ENCODE peak calls at places on chromosomes 11 and 22, in five cellular contexts. R, K, N, O and W are unnamed samples.

GRCh38 chr11:45815747-45816146 is 10.8 kb downstream of the SLC35C1 start:
- DNase-seq in N (peak; percentile 67), O (no peak), R (no peak), K (no peak), W (no peak)

GRCh38 chr11:16186680-16187079 is 169.7 kb downstream of the SOX6 start:
- DNase-seq in O (no peak), N (no peak), R (no peak), K (no peak), W (peak; percentile 15)

GRCh38 chr22:30005213-30005857 is 74.9 kb upstream of the HORMAD2 start:
- DNase-seq in R (peak; percentile 69), K (peak; percentile 85), N (peak; percentile 92), O (peak; percentile 78), W (peak; percentile 82)

GRCh38 chr11:125871391-125872137 is 15.9 kb upstream of the HYLS1 start:
- DNase-seq in O (peak; percentile 69), N (peak; percentile 88), K (no peak), R (no peak), W (no peak)

GRCh38 chr11:115085461-115086220 is 407.3 kb downstream of the NXPE2 start:
- DNase-seq in K (no peak), O (no peak), R (peak; percentile 17), N (no peak), W (no peak)

GRCh38 chr22:23500508-23501208 is 79.4 kb downstream of the IGLL1 start:
- DNase-seq in O (no peak), R (no peak), K (no peak), N (no peak), W (no peak)

GRCh38 chr11:75615709-75616108 is 53.1 kb downstream of the MAP6 start:
- DNase-seq in O (no peak), N (no peak), K (no peak), R (no peak), W (no peak)

GRCh38 chr11:133403900-133404299 is 128.4 kb downstream of the OPCML start:
- DNase-seq in O (peak; percentile 54), R (no peak), K (no peak), N (peak; percentile 77), W (no peak)

GRCh38 chr11:118055966-118056365 is 20.9 kb upstream of the TMPRSS4 start:
- DNase-seq in N (peak; percentile 19), K (no peak), R (no peak), O (peak; percentile 6), W (peak; percentile 3)

GRCh38 chr22:24894220-24894975 is 52.1 kb downstream of the LHFPL7 start:
- DNase-seq in K (peak; percentile 87), R (peak; percentile 76), O (peak; percentile 63), N (peak; percentile 56), W (peak; percentile 87)

GRCh38 chr22:20271114-20271994 is 3.2 kb upstream of the RTN4R start:
- DNase-seq in O (no peak), R (no peak), N (no peak), K (no peak), W (no peak)

GRCh38 chr22:38165929-38166593 is 15.6 kb downstream of the PLA2G6 start:
- DNase-seq in K (no peak), O (no peak), R (no peak), N (no peak), W (no peak)

GRCh38 chr11:8731647-8732188 is 49.1 kb downstream of the RPL27A start:
- DNase-seq in K (no peak), O (no peak), N (no peak), R (no peak), W (no peak)

GRCh38 chr11:123209591-123209990 is 14.5 kb upstream of the CLMP start:
- DNase-seq in O (no peak), N (no peak), K (no peak), R (no peak), W (no peak)

GRCh38 chr22:38233427-38233826 is 31.6 kb downstream of the MAFF start:
- DNase-seq in N (no peak), K (no peak), R (no peak), O (no peak), W (no peak)

GRCh38 chr11:128324531-128325141 is 262.7 kb downstream of the ETS1 start:
- DNase-seq in R (no peak), K (peak; percentile 34), O (no peak), N (no peak), W (peak; percentile 43)

GRCh38 chr22:49006207-49007012 is 821.3 kb downstream of the BRD1 start:
- DNase-seq in R (no peak), N (no peak), K (no peak), O (no peak), W (no peak)

GRCh38 chr11:84884836-84885235 is 742.3 kb downstream of the DLG2 start:
- DNase-seq in K (no peak), R (no peak), O (no peak), N (no peak), W (no peak)

GRCh38 chr11:11155962-11156815 is 196.9 kb downstream of the CSNK2A3 start:
- DNase-seq in N (peak; percentile 96), R (peak; percentile 26), K (no peak), O (peak; percentile 43), W (no peak)

GRCh38 chr22:38032681-38033521 is 24.3 kb upstream of the PICK1 start:
- DNase-seq in R (no peak), K (no peak), O (no peak), N (no peak), W (no peak)

GRCh38 chr11:124837491-124837856 is 27.8 kb upstream of the ROBO3 start:
- DNase-seq in R (no peak), N (peak; percentile 72), K (no peak), O (peak; percentile 33), W (no peak)

GRCh38 chr11:84022221-84022620 is 736.1 kb upstream of the CCDC90B start:
- DNase-seq in N (no peak), R (no peak), O (no peak), K (no peak), W (no peak)

GRCh38 chr11:9170450-9170849 is 79.1 kb upstream of the SCUBE2 start:
- DNase-seq in K (no peak), N (no peak), R (no peak), O (no peak), W (no peak)

GRCh38 chr22:19932367-19933206 is 9.0 kb upstream of the COMT start:
- DNase-seq in R (no peak), K (no peak), N (no peak), O (no peak), W (no peak)

GRCh38 chr11:69013009-69013951 is at the start of gene MRGPRF:
- DNase-seq in O (peak; percentile 88), N (peak; percentile 89), R (peak; percentile 92), K (peak; percentile 80), W (peak; percentile 87)

GRCh38 chr22:25193548-25193947 is 6.1 kb upstream of the CRYBB3 start:
- DNase-seq in N (peak; percentile 83), R (no peak), O (no peak), K (no peak), W (no peak)

GRCh38 chr11:123272565-123272964 is 77.5 kb upstream of the CLMP start:
- DNase-seq in R (no peak), N (no peak), K (no peak), O (no peak), W (no peak)

GRCh38 chr22:37331034-37331428 is 48.7 kb downstream of the CYTH4 start:
- DNase-seq in O (no peak), K (no peak), N (no peak), R (no peak), W (no peak)

GRCh38 chr22:29030016-29030617 is 31.5 kb downstream of the C22orf31 start:
- DNase-seq in O (no peak), R (no peak), N (peak; percentile 62), K (no peak), W (no peak)

GRCh38 chr22:27906241-27906640 is 12.8 kb downstream of the PITPNB start:
- DNase-seq in O (no peak), K (no peak), R (no peak), N (no peak), W (no peak)

GRCh38 chr11:63985812-63986155 is 454 bp upstream of the OTUB1 start:
- DNase-seq in N (no peak), K (peak; percentile 74), R (peak; percentile 47), O (no peak), W (peak; percentile 60)

GRCh38 chr22:19844423-19845368 is 10.0 kb downstream of the GNB1L start:
- DNase-seq in O (no peak), R (peak; percentile 59), K (no peak), N (peak; percentile 58), W (no peak)

GRCh38 chr22:46708766-46709330 is 29.2 kb downstream of the CERK start:
- DNase-seq in O (no peak), N (no peak), R (no peak), K (no peak), W (no peak)
- H3K36me3 ChIP-seq in O (no peaks in the 10 kb centered on the region), N (peaks cover 76% of the 10 kb centered on the region), R (peaks cover 63% of the 10 kb centered on the region), K (peaks cover 7% of the 10 kb centered on the region), W (no peaks in the 10 kb centered on the region)

GRCh38 chr11:71436861-71437260 is 11.3 kb downstream of the DHCR7 start:
- DNase-seq in N (no peak), K (no peak), O (no peak), R (no peak), W (no peak)

GRCh38 chr11:71432761-71433647 is 15.2 kb downstream of the DHCR7 start:
- DNase-seq in R (no peak), K (no peak), N (peak; percentile 40), O (no peak), W (no peak)

GRCh38 chr11:71433648-71434450 is 14.3 kb downstream of the DHCR7 start:
- DNase-seq in O (peak; percentile 69), R (peak; percentile 51), K (peak; percentile 64), N (peak; percentile 42), W (peak; percentile 72)

GRCh38 chr11:71435278-71435951 is 12.8 kb downstream of the DHCR7 start:
- DNase-seq in N (no peak), K (no peak), O (no peak), R (no peak), W (no peak)

DNA sequence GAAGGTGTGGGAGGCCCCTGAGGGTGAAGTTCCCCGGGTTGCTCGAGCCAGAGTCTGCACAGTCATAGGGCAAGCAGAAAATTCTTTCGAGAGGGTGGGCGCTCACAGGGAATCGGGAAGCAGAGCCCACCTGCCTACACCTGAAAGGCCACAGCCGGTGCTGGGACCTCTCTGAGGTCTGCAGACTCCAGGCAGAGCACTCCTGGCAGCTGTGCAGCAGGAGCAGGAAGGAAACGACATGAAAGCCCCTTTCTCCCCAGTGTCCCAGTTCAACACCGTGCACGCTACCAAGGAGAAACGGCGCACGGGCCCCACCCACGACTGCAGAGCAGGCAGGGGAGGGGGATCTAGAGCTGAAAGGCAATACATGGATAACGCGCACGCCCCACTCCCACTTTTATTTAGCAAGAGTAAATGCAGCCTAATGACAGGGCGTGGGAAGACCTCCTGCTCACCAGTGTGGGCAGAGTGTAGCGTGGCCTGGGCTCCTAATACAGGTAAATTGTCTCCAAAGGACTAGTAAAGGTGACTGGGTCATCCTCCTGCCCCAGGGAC is 13.5 kb downstream of the DHCR7 start:
- DNase-seq in K (no peak), N (no peak), O (no peak), R (no peak), W (no peak)
- H3K36me3 ChIP-seq in K (no peaks in the 10 kb centered on the region), N (peaks cover 33% of the 10 kb centered on the region), O (no peaks in the 10 kb centered on the region), R (peaks cover 10% of the 10 kb centered on the region), W (peaks cover 4% of the 10 kb centered on the region)

GRCh38 chr11:590997-591396 is 14.7 kb downstream of the PHRF1 start:
- DNase-seq in N (no peak), R (no peak), K (no peak), O (peak; percentile 71), W (no peak)
- H3K36me3 ChIP-seq in N (peaks cover 82% of the 10 kb centered on the region), R (peaks cover 60% of the 10 kb centered on the region), K (peaks cover 5% of the 10 kb centered on the region), O (no peaks in the 10 kb centered on the region), W (no peaks in the 10 kb centered on the region)

DNA sequence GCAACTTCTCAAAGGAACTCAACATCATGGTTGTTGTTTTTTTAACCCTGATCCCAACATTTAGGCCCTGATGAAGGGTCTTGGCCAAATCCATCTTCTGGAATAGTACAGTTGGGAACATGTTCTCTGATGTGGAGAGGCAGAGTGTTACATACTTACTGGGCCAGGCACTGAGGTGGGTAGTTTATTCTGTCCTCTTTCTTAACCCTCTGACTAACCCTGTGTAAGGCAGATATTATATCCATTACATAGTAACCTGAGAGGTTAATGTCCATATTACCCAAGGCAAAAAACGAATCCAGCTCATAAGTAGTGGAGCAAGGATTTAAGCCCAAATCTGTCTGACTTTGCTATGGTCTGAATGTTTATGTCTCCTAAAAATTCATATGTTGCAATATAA is 16.2 kb downstream of the PPFIBP2 start:
- DNase-seq in K (no peak), O (no peak), N (no peak), R (no peak), W (no peak)
- H3K36me3 ChIP-seq in K (no peaks in the 10 kb centered on the region), O (no peaks in the 10 kb centered on the region), N (peaks cover 29% of the 10 kb centered on the region), R (no peaks in the 10 kb centered on the region), W (no peaks in the 10 kb centered on the region)